ENCODE peak calls at places on chromosomes 16 and 17, in ten cellular contexts. A is AG04450, H is tibial nerve, I is heart right ventricle, T is psoas muscle, V is SK-N-SH, Q is A549, B is pancreas, F is H9, S is breast epithelium. Z is an unnamed sample.

GRCh38 chr17:13746379-13746778 is 144.7 kb upstream of the HS3ST3A1 start:
- DNase-seq in V (peak; percentile 4), H (no peak), F (no peak), B (no peak), I (peak; percentile 23), A (no peak), T (no peak), Q (no peak), S (no peak), Z (peak; percentile 23)

GRCh38 chr17:28076138-28076537 is 33.7 kb downstream of the NLK start:
- DNase-seq in S (no peak), A (no peak), T (no peak), I (no peak), B (no peak), V (no peak), Q (no peak), H (no peak), F (no peak), Z (no peak)

GRCh38 chr17:59365383-59365981 is 34.0 kb downstream of the YPEL2 start:
- DNase-seq in H (no peak), I (no peak), V (peak; percentile 48), F (no peak), Q (no peak), A (no peak), S (no peak), T (no peak), B (no peak), Z (no peak)

GRCh38 chr17:48241131-48241591 is 133.6 kb downstream of the SNX11 start:
- DNase-seq in A (no peak), I (peak; percentile 38), T (peak; percentile 56), H (peak; percentile 7), S (no peak), Q (peak; percentile 74), V (no peak), B (no peak), F (no peak), Z (peak; percentile 22)

GRCh38 chr17:40079545-40079944 is 16.8 kb downstream of the THRA start:
- DNase-seq in A (no peak), I (no peak), V (no peak), S (no peak), H (no peak), B (no peak), T (no peak), F (no peak), Q (no peak), Z (no peak)

GRCh38 chr17:78159575-78160158 is 8.7 kb upstream of the SYNGR2 start:
- DNase-seq in F (no peak), V (no peak), T (no peak), H (no peak), A (peak; percentile 80), I (no peak), S (no peak), B (no peak), Q (no peak), Z (no peak)

GRCh38 chr17:2634361-2634960 is 41.0 kb downstream of the PAFAH1B1 start:
- DNase-seq in A (no peak), H (no peak), F (peak; percentile 49), S (no peak), V (no peak), I (no peak), Q (peak; percentile 68), B (no peak), T (peak; percentile 67), Z (no peak)

GRCh38 chr17:40809721-40810421 is 10.1 kb upstream of the KRT28 start:
- DNase-seq in A (no peak), V (no peak), S (no peak), H (no peak), T (no peak), B (no peak), I (no peak), Q (no peak), F (no peak), Z (no peak)

GRCh38 chr17:58305626-58306025 is 23.0 kb downstream of the TSPOAP1 start:
- DNase-seq in S (no peak), V (no peak), F (peak; percentile 32), A (no peak), B (no peak), I (no peak), H (no peak), Q (no peak), T (no peak), Z (no peak)

GRCh38 chr17:44556114-44556853 is 1.0 kb upstream of the FZD2 start:
- DNase-seq in Q (peak; percentile 84), I (peak; percentile 29), T (no peak), F (peak; percentile 94), S (no peak), B (no peak), A (no peak), V (peak; percentile 67), H (no peak), Z (peak; percentile 19)

GRCh38 chr17:19368119-19368660 is 5.7 kb upstream of the B9D1 start:
- DNase-seq in S (no peak), T (no peak), F (no peak), H (no peak), Q (no peak), A (no peak), B (no peak), V (no peak), I (no peak), Z (no peak)

GRCh38 chr16:28012031-28012445 is 51.5 kb downstream of the GSG1L start:
- DNase-seq in H (no peak), S (no peak), V (no peak), Q (no peak), F (no peak), A (peak; percentile 20), B (no peak), I (no peak), T (no peak), Z (no peak)

GRCh38 chr17:68482576-68483001 is 25.3 kb upstream of the WIPI1 start:
- DNase-seq in F (no peak), H (no peak), T (no peak), I (no peak), Q (no peak), B (no peak), S (no peak), A (no peak), V (no peak), Z (no peak)
- H3K27ac ChIP-seq in F (no peak overlapping the region), H (no peak overlapping the region), T (no peak overlapping the region), I (no peak overlapping the region), Q (no peak overlapping the region), B (no peak overlapping the region), S (no peak overlapping the region), A (no peak overlapping the region), V (no peak overlapping the region), Z (no peak overlapping the region)

GRCh38 chr17:82529914-82530300 is 10.4 kb downstream of the FOXK2 start:
- DNase-seq in S (no peak), B (no peak), F (no peak), V (no peak), T (no peak), A (no peak), Q (no peak), I (no peak), H (no peak), Z (no peak)

GRCh38 chr17:82531431-82531881 is 11.9 kb downstream of the FOXK2 start:
- DNase-seq in A (peak; percentile 48), T (no peak), F (no peak), S (no peak), I (no peak), H (no peak), Q (no peak), V (no peak), B (no peak), Z (no peak)

GRCh38 chr17:82525712-82526111 is 6.2 kb downstream of the FOXK2 start:
- DNase-seq in S (no peak), H (no peak), V (no peak), I (no peak), T (no peak), F (no peak), Q (no peak), A (no peak), B (no peak), Z (no peak)

GRCh38 chr17:82527893-82528292 is 8.4 kb downstream of the FOXK2 start:
- DNase-seq in F (no peak), S (no peak), T (no peak), B (no peak), A (no peak), Q (no peak), I (no peak), H (no peak), V (no peak), Z (no peak)

GRCh38 chr17:82528484-82529265 is 9.1 kb downstream of the FOXK2 start:
- DNase-seq in B (peak; percentile 42), S (peak; percentile 82), I (peak; percentile 70), Q (peak; percentile 82), V (peak; percentile 88), A (no peak), F (peak; percentile 52), H (no peak), T (peak; percentile 84), Z (peak; percentile 56)
- TF ChIP-seq CTCF in B (peak; percentile 17), S (peak; percentile 70), I (no peak), Q (peak; percentile 66), V (peak; percentile 88), A (peak; percentile 27), F (peak; percentile 31), H (peak; percentile 32), T (peak; percentile 48), Z (peak; percentile 55)

DNA sequence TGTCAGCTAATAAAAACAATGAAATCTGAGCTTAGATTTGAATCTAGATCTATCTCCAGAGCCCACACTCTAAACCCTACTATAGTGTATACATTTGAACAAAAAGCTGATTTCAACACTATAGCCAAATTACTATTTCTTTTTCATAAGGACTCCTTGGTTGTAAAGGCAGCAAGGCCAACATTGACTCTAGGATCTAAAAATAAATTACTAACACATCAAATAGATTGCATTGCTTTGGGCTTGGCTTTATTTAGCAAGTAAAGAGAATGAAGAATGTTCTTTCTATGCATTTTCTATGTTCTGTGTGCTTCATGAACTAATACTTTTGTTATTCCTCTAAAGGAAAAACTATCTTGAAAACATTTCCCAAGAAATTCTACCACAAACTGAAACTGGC is 5.3 kb downstream of the GOSR1 start:
- DNase-seq in S (no peak), Q (no peak), V (no peak), T (no peak), H (no peak), B (no peak), A (no peak), I (no peak), F (no peak), Z (no peak)
- H3K27ac ChIP-seq in S (no peak overlapping the region), Q (no peak overlapping the region), V (no peak overlapping the region), T (peak overlapping the region; percentile 57), H (no peak overlapping the region), B (no peak overlapping the region), A (no peak overlapping the region), I (peak overlapping the region; percentile 5), F (no peak overlapping the region), Z (peak overlapping the region; percentile 47)

DNA sequence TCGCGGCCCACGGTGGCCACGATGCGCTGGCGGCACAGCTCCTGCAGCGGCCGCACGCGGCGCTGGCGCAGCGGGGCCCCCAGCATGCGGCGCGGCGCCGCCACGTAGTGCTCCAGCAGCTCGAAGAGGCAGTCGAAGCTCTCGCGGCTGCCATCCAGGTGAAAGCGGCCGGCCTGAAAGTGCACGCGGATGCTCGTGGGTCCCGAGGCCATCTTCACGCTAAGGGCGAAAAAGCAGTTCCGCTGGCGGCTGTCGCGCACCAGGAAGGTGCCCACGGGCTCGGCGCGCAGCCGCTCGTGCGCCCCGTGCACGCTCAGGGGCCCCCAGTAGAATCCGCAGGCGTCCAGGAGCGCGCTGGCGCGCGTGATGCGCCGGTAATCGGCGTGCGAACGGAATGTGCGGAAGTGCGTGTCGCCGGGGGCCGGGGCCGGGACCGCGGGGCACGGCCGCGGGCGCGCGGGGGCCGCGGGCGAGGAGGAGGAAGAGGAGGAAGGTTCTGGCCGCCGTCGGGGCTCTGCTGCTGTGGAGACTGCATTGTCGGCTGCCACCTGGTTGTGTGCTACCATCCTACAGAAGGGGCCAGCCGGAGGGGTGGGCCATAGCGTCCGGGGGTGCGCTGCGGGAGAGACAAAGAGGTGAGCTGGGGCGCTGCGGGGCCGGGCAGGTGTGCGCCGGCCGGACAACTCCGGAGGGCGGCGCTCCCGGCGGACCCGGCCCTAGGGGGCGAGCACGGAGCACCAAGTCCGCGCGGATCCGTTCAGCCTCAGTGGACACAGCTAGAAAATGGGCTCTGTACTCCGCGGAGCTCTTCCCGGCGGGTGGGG is 879 bp downstream of the SOCS1 start:
- DNase-seq in H (no peak), V (peak; percentile 73), Q (peak; percentile 49), T (peak; percentile 64), A (no peak), I (no peak), B (peak; percentile 52), S (peak; percentile 28), F (no peak), Z (peak; percentile 33)
- TF ChIP-seq CTCF in H (no peak), V (no peak), Q (no peak), T (no peak), A (no peak), I (no peak), B (no peak), S (no peak), F (no peak), Z (no peak)